ENCODE peak calls at places on chromosomes 13 and 19, in five cellular contexts. A, L, R, J and Y are unnamed samples.

GRCh38 chr19:1252818-1253513 is 4.6 kb downstream of the MIDN start:
- DNase-seq in A (no peak), L (peak; percentile 74), J (peak; percentile 88), R (no peak), Y (peak; percentile 96)

GRCh38 chr13:36919833-36920611 is at the start of gene SMAD9:
- DNase-seq in L (no peak), R (peak; percentile 53), A (peak; percentile 62), J (peak; percentile 87), Y (no peak)

GRCh38 chr13:46289260-46289955 is 77.7 kb downstream of the LRRC63 start:
- DNase-seq in J (no peak), A (no peak), L (no peak), R (no peak), Y (no peak)

GRCh38 chr19:4969772-4970531 is 1.0 kb downstream of the KDM4B start:
- DNase-seq in L (no peak), R (no peak), J (no peak), A (no peak), Y (no peak)

GRCh38 chr19:14072535-14073231 is at the start of gene MISP3:
- DNase-seq in J (peak; percentile 50), A (no peak), L (no peak), R (no peak), Y (no peak)

GRCh38 chr13:34300559-34300958 is 482.6 kb downstream of the RFC3 start:
- DNase-seq in R (no peak), J (no peak), A (no peak), L (no peak), Y (no peak)

GRCh38 chr13:21231426-21231945 is 55.0 kb downstream of the MRPL57 start:
- DNase-seq in L (no peak), R (no peak), A (no peak), J (no peak), Y (no peak)

GRCh38 chr19:56162258-56162657 is 13.6 kb upstream of the GALP start:
- DNase-seq in A (no peak), J (no peak), L (no peak), R (no peak), Y (no peak)

GRCh38 chr19:881385-882071 is 11.5 kb downstream of the MED16 start:
- DNase-seq in A (no peak), R (no peak), L (no peak), J (no peak), Y (no peak)

GRCh38 chr13:36913463-36913862 is 6.6 kb downstream of the SMAD9 start:
- DNase-seq in J (no peak), L (no peak), A (no peak), R (no peak), Y (no peak)

GRCh38 chr19:35502751-35503150 is 10.7 kb downstream of the DMKN start:
- DNase-seq in R (no peak), A (no peak), L (no peak), J (no peak), Y (no peak)

GRCh38 chr19:40582467-40582866 is 5.8 kb downstream of the SHKBP1 start:
- DNase-seq in J (no peak), L (no peak), R (no peak), A (no peak), Y (no peak)

GRCh38 chr13:75415720-75416119 is 66.2 kb downstream of the TBC1D4 start:
- DNase-seq in R (no peak), J (no peak), L (no peak), A (no peak), Y (peak; percentile 43)

GRCh38 chr19:42032428-42032827 is 37.6 kb downstream of the GRIK5 start:
- DNase-seq in A (peak; percentile 37), L (no peak), J (no peak), R (no peak), Y (no peak)

GRCh38 chr13:89221557-89222158 is 1550.5 kb downstream of the SLITRK5 start:
- DNase-seq in J (no peak), A (no peak), R (no peak), L (no peak), Y (no peak)

GRCh38 chr13:110390572-110390971 is 83.5 kb downstream of the COL4A2 start:
- DNase-seq in J (no peak), A (no peak), R (no peak), L (no peak), Y (peak; percentile 81)

GRCh38 chr19:37654525-37654832 is 786 bp downstream of the ZFP30 start:
- DNase-seq in J (no peak), R (peak; percentile 21), A (no peak), L (no peak), Y (no peak)

GRCh38 chr13:45280751-45281634 is 60.0 kb downstream of the TPT1 start:
- DNase-seq in J (peak; percentile 47), L (peak; percentile 20), A (peak; percentile 71), R (no peak), Y (peak; percentile 38)

GRCh38 chr13:114314074-114314912 is at the start of gene CHAMP1:
- DNase-seq in J (peak; percentile 96), L (peak; percentile 85), A (peak; percentile 85), R (peak; percentile 92), Y (peak; percentile 93)
- TF ChIP-seq CTCF in J (no peak), L (no peak), A (no peak), R (no peak), Y (no peak)

DNA sequence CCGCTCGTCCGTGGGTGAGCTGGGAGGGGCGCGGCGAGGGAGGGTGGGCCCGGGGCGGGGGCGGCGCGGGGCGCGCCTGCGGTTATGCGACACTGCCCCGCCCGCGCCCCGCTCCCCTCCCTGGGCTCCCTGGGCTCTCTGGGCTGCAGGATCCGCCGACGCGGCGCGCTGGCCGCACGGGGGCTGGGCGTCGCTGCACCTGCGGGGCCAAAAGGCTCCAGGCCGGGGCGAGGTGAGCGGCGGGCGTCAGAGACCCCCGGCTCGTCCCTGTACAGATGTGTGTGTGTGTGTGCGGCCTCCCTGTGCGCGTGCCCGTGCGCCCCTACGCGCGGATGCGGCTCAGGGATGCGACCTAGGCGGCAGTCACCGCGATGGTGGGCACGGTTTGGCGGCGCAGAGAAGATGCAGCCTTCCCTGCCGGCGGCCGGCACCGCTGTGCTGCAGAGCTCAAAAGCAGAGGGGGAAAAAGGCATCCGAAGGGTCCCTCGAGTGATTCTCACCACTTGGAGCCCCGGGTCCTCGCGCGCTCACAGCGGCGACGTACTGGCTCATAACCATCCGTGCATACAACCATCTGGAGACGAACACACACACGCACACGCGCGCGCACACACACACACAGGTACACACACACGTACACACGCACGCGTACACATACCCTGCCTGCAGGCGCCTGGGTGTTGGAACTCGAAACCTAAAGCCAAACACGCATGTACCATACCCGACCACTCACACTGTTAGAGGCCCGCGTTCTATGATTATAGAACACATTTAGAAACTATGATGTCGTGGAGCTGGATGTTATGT is 704 bp downstream of the ATP8A2 start:
- DNase-seq in L (no peak), R (peak; percentile 17), A (peak; percentile 59), J (no peak), Y (no peak)
- TF ChIP-seq CTCF in L (no peak), R (no peak), A (no peak), J (no peak), Y (no peak)

GRCh38 chr13:87814444-87814843 is 143.3 kb downstream of the SLITRK5 start:
- DNase-seq in A (no peak), R (no peak), L (no peak), J (no peak), Y (no peak)

GRCh38 chr13:87810920-87811344 is 139.8 kb downstream of the SLITRK5 start:
- DNase-seq in J (no peak), A (no peak), L (no peak), R (no peak), Y (no peak)

DNA sequence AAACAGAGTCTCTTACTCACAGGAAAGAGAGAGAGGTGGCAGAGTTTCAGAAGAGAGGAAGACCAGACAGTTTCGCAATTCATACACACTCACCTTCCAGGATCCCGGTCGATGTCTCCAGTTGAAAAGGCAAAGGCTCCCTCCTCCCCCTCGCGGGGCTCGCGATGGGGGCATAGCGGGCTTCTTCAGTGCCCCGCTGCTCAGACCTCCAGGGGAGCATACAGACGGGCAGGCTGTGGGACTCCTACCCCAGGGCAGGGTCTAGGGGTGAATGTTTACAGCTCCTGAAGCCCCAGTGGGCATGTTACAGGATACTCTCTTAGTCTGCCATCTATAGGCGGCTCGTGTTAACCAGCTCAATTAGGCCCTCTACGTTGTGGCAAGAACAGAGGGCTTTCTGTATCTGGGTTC is 139.2 kb downstream of the SLITRK5 start:
- DNase-seq in J (no peak), R (no peak), A (peak; percentile 49), L (no peak), Y (no peak)
- TF ChIP-seq CTCF in J (no peak), R (peak; percentile 30), A (no peak), L (no peak), Y (no peak)

GRCh38 chr19:18206018-18206417 is 2.2 kb upstream of the RAB3A start:
- DNase-seq in A (no peak), R (no peak), L (no peak), J (no peak), Y (no peak)

GRCh38 chr19:18203408-18203862 is 407 bp downstream of the RAB3A start:
- DNase-seq in L (peak; percentile 25), R (no peak), A (no peak), J (no peak), Y (no peak)

GRCh38 chr19:18204394-18205179 is 745 bp upstream of the RAB3A start:
- DNase-seq in J (no peak), R (peak; percentile 65), A (peak; percentile 77), L (no peak), Y (no peak)

GRCh38 chr19:18203863-18204393 is at the start of gene RAB3A:
- DNase-seq in J (peak; percentile 100), L (peak; percentile 99), A (peak; percentile 100), R (peak; percentile 99), Y (peak; percentile 100)

GRCh38 chr19:18205180-18205915 is 1.5 kb upstream of the RAB3A start:
- DNase-seq in A (peak; percentile 68), J (peak; percentile 91), L (peak; percentile 50), R (no peak), Y (peak; percentile 55)
- TF ChIP-seq CTCF in A (no peak), J (no peak), L (no peak), R (no peak), Y (no peak)

GRCh38 chr13:30932481-30933333 is at the start of gene TEX26:
- DNase-seq in J (no peak), R (peak; percentile 28), L (no peak), A (peak; percentile 83), Y (no peak)
- TF ChIP-seq CTCF in J (no peak), R (peak; percentile 35), L (no peak), A (no peak), Y (no peak)